ENCODE peak calls at places on chromosomes 2 and 18, in seven cellular contexts. Y is GM23338, G is fibroblast of the aortic adventitia, W is GM12865, I is A673, Z is B cell, Q is cardiac muscle cell. X is an unnamed sample.
A peak's percentile ranks its signal among the peaks of the same experiment; 100 is the strongest.

GRCh38 chr2:178072383-178073301 is at the start of gene PDE11A:
- DNase-seq in Y (peak; percentile 94), G (peak; percentile 62), W (peak; percentile 30), I (peak; percentile 75), Z (no peak), Q (peak; percentile 90), X (peak; percentile 17)

GRCh38 chr2:133422946-133423345 is 145.3 kb downstream of the NCKAP5 start:
- DNase-seq in Y (no peak), G (peak; percentile 53), W (no peak), I (peak; percentile 81), Z (no peak), Q (no peak), X (no peak)

GRCh38 chr2:223944704-223945531 is at the start of gene WDFY1:
- DNase-seq in Y (peak; percentile 92), G (peak; percentile 82), W (peak; percentile 93), I (peak; percentile 95), Z (peak; percentile 96), Q (peak; percentile 95), X (peak; percentile 92)

GRCh38 chr2:178247255-178247654 is 52.9 kb downstream of the OSBPL6 start:
- DNase-seq in Y (no peak), G (no peak), W (no peak), I (no peak), Z (no peak), Q (no peak), X (no peak)

GRCh38 chr2:4951368-4951767 is 740.8 kb upstream of the SOX11 start:
- DNase-seq in Y (no peak), G (no peak), W (no peak), I (no peak), Z (no peak), Q (no peak), X (no peak)

GRCh38 chr2:41709702-41710599 is 337.9 kb upstream of the PKDCC start:
- DNase-seq in Y (no peak), G (no peak), W (no peak), I (no peak), Z (no peak), Q (no peak), X (no peak)

GRCh38 chr18:13649397-13650252 is 76.7 kb downstream of the FAM210A start:
- DNase-seq in Y (no peak), G (no peak), W (no peak), I (no peak), Z (no peak), Q (no peak), X (no peak)

GRCh38 chr2:173431191-173431590 is 76.5 kb downstream of the CDCA7 start:
- DNase-seq in Y (peak; percentile 64), G (no peak), W (no peak), I (no peak), Z (no peak), Q (no peak), X (no peak)

GRCh38 chr18:29191263-29191662 is 1014.3 kb upstream of the CDH2 start:
- DNase-seq in Y (peak; percentile 56), G (peak; percentile 54), W (no peak), I (peak; percentile 30), Z (no peak), Q (no peak), X (no peak)

GRCh38 chr2:144645055-144645778 is 125.3 kb upstream of the ZEB2 start:
- DNase-seq in Y (no peak), G (peak; percentile 9), W (no peak), I (no peak), Z (no peak), Q (no peak), X (no peak)

GRCh38 chr2:37689751-37690150 is 18.3 kb upstream of the CDC42EP3 start:
- DNase-seq in Y (no peak), G (no peak), W (no peak), I (no peak), Z (no peak), Q (no peak), X (no peak)

GRCh38 chr18:11994708-11995444 is 13.6 kb downstream of the IMPA2 start:
- DNase-seq in Y (peak; percentile 83), G (peak; percentile 11), W (no peak), I (no peak), Z (no peak), Q (no peak), X (no peak)

GRCh38 chr18:22088029-22088428 is 81.4 kb upstream of the GATA6 start:
- DNase-seq in Y (no peak), G (no peak), W (no peak), I (no peak), Z (no peak), Q (no peak), X (no peak)

GRCh38 chr2:226984461-226985226 is 148.8 kb downstream of the RHBDD1 start:
- DNase-seq in Y (no peak), G (no peak), W (peak; percentile 79), I (peak; percentile 33), Z (peak; percentile 33), Q (no peak), X (peak; percentile 57)

GRCh38 chr18:21146016-21146415 is 34.4 kb upstream of the ROCK1 start:
- DNase-seq in Y (no peak), G (no peak), W (no peak), I (no peak), Z (no peak), Q (no peak), X (no peak)

GRCh38 chr2:146762786-146763185 is 1082.0 kb upstream of the ACVR2A start:
- DNase-seq in Y (no peak), G (no peak), W (no peak), I (no peak), Z (no peak), Q (no peak), X (no peak)

GRCh38 chr2:216142540-216142939 is 33.4 kb downstream of the XRCC5 start:
- DNase-seq in Y (no peak), G (peak; percentile 37), W (peak; percentile 90), I (no peak), Z (no peak), Q (no peak), X (peak; percentile 75)

GRCh38 chr2:150047731-150048130 is 439.7 kb downstream of the RND3 start:
- DNase-seq in Y (no peak), G (peak; percentile 3), W (no peak), I (no peak), Z (no peak), Q (no peak), X (no peak)

GRCh38 chr2:111178730-111179405 is 58.2 kb downstream of the BCL2L11 start:
- DNase-seq in Y (no peak), G (no peak), W (no peak), I (no peak), Z (no peak), Q (no peak), X (no peak)

GRCh38 chr2:71611781-71612545 is 158.6 kb downstream of the DYSF start:
- DNase-seq in Y (no peak), G (no peak), W (no peak), I (no peak), Z (peak; percentile 18), Q (no peak), X (no peak)

GRCh38 chr2:74391209-74391579 is 11.1 kb upstream of the DCTN1 start:
- DNase-seq in Y (no peak), G (peak; percentile 28), W (peak; percentile 25), I (peak; percentile 24), Z (no peak), Q (no peak), X (no peak)

GRCh38 chr2:71492112-71492511 is 38.8 kb downstream of the DYSF start:
- DNase-seq in Y (no peak), G (no peak), W (no peak), I (no peak), Z (no peak), Q (peak; percentile 28), X (no peak)

GRCh38 chr2:97740590-97741182 is 27.3 kb downstream of the ZAP70 start:
- DNase-seq in Y (peak; percentile 88), G (peak; percentile 33), W (peak; percentile 61), I (peak; percentile 52), Z (peak; percentile 78), Q (peak; percentile 63), X (peak; percentile 87)

GRCh38 chr18:46406539-46406932 is 250.5 kb downstream of the LOXHD1 start:
- DNase-seq in Y (no peak), G (no peak), W (no peak), I (no peak), Z (no peak), Q (no peak), X (no peak)

GRCh38 chr2:222404126-222404891 is 20.0 kb upstream of the SGPP2 start:
- DNase-seq in Y (no peak), G (no peak), W (no peak), I (peak; percentile 55), Z (no peak), Q (no peak), X (no peak)

GRCh38 chr18:9951022-9951859 is 37.4 kb downstream of the VAPA start:
- DNase-seq in Y (peak; percentile 83), G (peak; percentile 81), W (peak; percentile 63), I (peak; percentile 81), Z (no peak), Q (peak; percentile 67), X (peak; percentile 19)

GRCh38 chr18:66621816-66622576 is 18.1 kb upstream of the CDH19 start:
- DNase-seq in Y (no peak), G (no peak), W (no peak), I (no peak), Z (no peak), Q (no peak), X (no peak)

GRCh38 chr18:66616523-66616983 is 12.7 kb upstream of the CDH19 start:
- DNase-seq in Y (peak; percentile 75), G (no peak), W (peak; percentile 10), I (peak; percentile 59), Z (no peak), Q (peak; percentile 52), X (no peak)
- TF ChIP-seq CTCF in Y (peak; percentile 76), G (no peak), W (peak; percentile 12), I (peak; percentile 85), Z (no peak), Q (peak; percentile 55), X (peak; percentile 35)

GRCh38 chr2:8285081-8285480 is 396.8 kb upstream of the ID2 start:
- DNase-seq in Y (peak; percentile 46), G (peak; percentile 30), W (no peak), I (peak; percentile 48), Z (no peak), Q (no peak), X (no peak)
- TF ChIP-seq CTCF in Y (peak; percentile 64), G (peak; percentile 30), W (peak; percentile 13), I (peak; percentile 57), Z (no peak), Q (peak; percentile 40), X (no peak)

DNA sequence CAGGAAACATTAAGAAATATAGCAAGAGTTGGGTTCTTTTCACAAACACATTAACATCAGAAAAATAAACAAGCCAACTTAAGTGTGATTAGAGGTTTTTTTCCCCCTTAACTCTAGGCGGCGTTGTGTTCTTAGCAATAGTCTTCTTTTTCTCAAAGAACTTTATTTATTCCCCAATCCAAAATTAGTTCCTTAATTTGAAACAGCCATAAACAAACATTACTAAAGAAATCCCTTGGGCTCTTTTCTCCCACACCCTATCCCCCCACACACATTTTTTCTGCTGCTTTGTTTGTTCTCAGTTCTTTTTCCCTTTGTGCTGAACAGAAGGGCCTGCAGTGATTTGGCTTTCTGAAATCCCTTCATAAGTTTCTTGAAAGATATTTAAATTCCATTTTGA is 13.2 kb upstream of the MYO1B start:
- DNase-seq in Y (peak; percentile 64), G (peak; percentile 62), W (no peak), I (peak; percentile 53), Z (no peak), Q (no peak), X (no peak)
- TF ChIP-seq CTCF in Y (peak; percentile 63), G (peak; percentile 64), W (peak; percentile 20), I (peak; percentile 67), Z (no peak), Q (peak; percentile 63), X (no peak)

DNA sequence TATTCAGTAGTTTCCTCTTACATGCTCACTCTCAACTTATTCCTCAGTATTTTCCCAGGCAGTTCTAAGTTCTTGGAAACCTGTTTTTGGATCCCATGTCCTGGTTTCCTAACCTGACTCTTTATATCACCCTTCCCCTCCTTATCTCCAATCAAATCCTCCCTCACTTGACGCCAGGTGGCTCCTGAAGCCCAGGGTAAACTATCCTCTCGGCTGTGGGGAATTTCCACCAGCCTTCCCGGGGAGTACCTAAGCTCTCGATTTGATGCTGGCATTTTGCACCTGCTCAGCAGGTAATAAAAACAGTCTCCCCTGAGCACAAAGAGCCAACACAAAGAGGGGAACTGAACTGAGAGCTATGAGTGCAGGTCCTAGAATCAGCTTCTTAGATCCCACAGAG is 538.0 kb downstream of the SLC4A3 start:
- DNase-seq in Y (peak; percentile 59), G (no peak), W (no peak), I (no peak), Z (no peak), Q (no peak), X (no peak)
- TF ChIP-seq CTCF in Y (peak; percentile 64), G (no peak), W (no peak), I (no peak), Z (no peak), Q (no peak), X (no peak)

X was measured in GM10248.